ENCODE peak calls at places on chromosomes 13 and 19, in four cellular contexts. C, L, S and A are unnamed samples.

GRCh38 chr13:31912641-31913401 is 118.8 kb upstream of the FRY start:
- DNase-seq in C (no peak), L (no peak), S (no peak), A (no peak)

GRCh38 chr19:44582581-44583265 is 30.6 kb upstream of the IGSF23 start:
- DNase-seq in C (peak; percentile 41), L (no peak), S (no peak), A (peak; percentile 32)

GRCh38 chr13:73064991-73065390 is 6.2 kb downstream of the KLF5 start:
- DNase-seq in C (no peak), L (no peak), S (no peak), A (no peak)

GRCh38 chr19:28074773-28075172 is 1138.2 kb downstream of the UQCRFS1 start:
- DNase-seq in C (no peak), L (no peak), S (no peak), A (no peak)

GRCh38 chr19:2461751-2462634 is 5.2 kb upstream of the LMNB2 start:
- DNase-seq in C (peak; percentile 60), L (peak; percentile 83), S (peak; percentile 78), A (peak; percentile 62)

GRCh38 chr13:59368652-59369051 is 795.1 kb downstream of the DIAPH3 start:
- DNase-seq in C (no peak), L (no peak), S (no peak), A (no peak)

GRCh38 chr19:2149980-2150793 is 1.2 kb downstream of the AP3D1 start:
- DNase-seq in C (peak; percentile 64), L (no peak), S (no peak), A (no peak)

GRCh38 chr19:11693505-11694499 is 44.9 kb downstream of the ZNF823 start:
- DNase-seq in C (no peak), L (no peak), S (no peak), A (peak; percentile 28)

GRCh38 chr19:4986471-4986888 is 17.6 kb downstream of the KDM4B start:
- DNase-seq in C (no peak), L (no peak), S (no peak), A (no peak)

GRCh38 chr19:18157465-18158063 is 4.6 kb downstream of the PIK3R2 start:
- DNase-seq in C (peak; percentile 64), L (no peak), S (no peak), A (no peak)

GRCh38 chr19:37979547-37980082 is 72.6 kb downstream of the SIPA1L3 start:
- DNase-seq in C (no peak), L (no peak), S (no peak), A (no peak)

GRCh38 chr19:45577111-45577905 is 7.3 kb downstream of the OPA3 start:
- DNase-seq in C (peak; percentile 57), L (no peak), S (peak; percentile 65), A (no peak)

GRCh38 chr19:36686365-36687213 is 823 bp upstream of the ZNF567 start:
- DNase-seq in C (no peak), L (no peak), S (peak; percentile 39), A (no peak)

GRCh38 chr13:111283991-111284390 is 36.5 kb upstream of the TEX29 start:
- DNase-seq in C (peak; percentile 30), L (no peak), S (no peak), A (no peak)

GRCh38 chr19:58498316-58499020 is 13.3 kb downstream of the SLC27A5 start:
- DNase-seq in C (no peak), L (no peak), S (peak; percentile 48), A (no peak)

GRCh38 chr13:91714726-91715334 is 316.4 kb downstream of the GPC5 start:
- DNase-seq in C (peak; percentile 37), L (no peak), S (no peak), A (no peak)

GRCh38 chr13:48221301-48222190 is 11.5 kb upstream of the ITM2B start:
- DNase-seq in C (peak; percentile 55), L (no peak), S (no peak), A (no peak)

GRCh38 chr13:62194371-62194770 is 778.7 kb upstream of the PCDH20 start:
- DNase-seq in C (no peak), L (no peak), S (no peak), A (no peak)

GRCh38 chr13:30165791-30166190 is 141.6 kb downstream of the KATNAL1 start:
- DNase-seq in C (no peak), L (no peak), S (no peak), A (no peak)

GRCh38 chr13:45681101-45681500 is 21.0 kb upstream of the CBY2 start:
- DNase-seq in C (no peak), L (no peak), S (no peak), A (no peak)

GRCh38 chr13:44667950-44668349 is 91.8 kb upstream of the TSC22D1 start:
- DNase-seq in C (no peak), L (no peak), S (no peak), A (no peak)

GRCh38 chr13:110637747-110638146 is 22.4 kb downstream of the NAXD start:
- DNase-seq in C (no peak), L (no peak), S (no peak), A (no peak)

GRCh38 chr19:30535011-30535410 is 162.8 kb downstream of the ZNF536 start:
- DNase-seq in C (no peak), L (no peak), S (no peak), A (no peak)

GRCh38 chr13:41785402-41786142 is 175.3 kb downstream of the VWA8 start:
- DNase-seq in C (no peak), L (no peak), S (no peak), A (no peak)

GRCh38 chr13:113742000-113742441 is 17.0 kb upstream of the TMEM255B start:
- DNase-seq in C (no peak), L (peak; percentile 19), S (peak; percentile 52), A (peak; percentile 31)

GRCh38 chr13:110368408-110368807 is 61.3 kb downstream of the COL4A2 start:
- DNase-seq in C (no peak), L (no peak), S (no peak), A (no peak)

GRCh38 chr13:100633461-100633860 is 41.1 kb downstream of the TMTC4 start:
- DNase-seq in C (no peak), L (no peak), S (no peak), A (no peak)

GRCh38 chr13:113903912-113904311 is 40.0 kb upstream of the GAS6 start:
- DNase-seq in C (no peak), L (no peak), S (no peak), A (no peak)

GRCh38 chr13:112952759-112953541 is 16.1 kb upstream of the MCF2L start:
- DNase-seq in C (no peak), L (no peak), S (no peak), A (no peak)

GRCh38 chr19:49889687-49890348 is 6.9 kb downstream of the IL4I1 start:
- DNase-seq in C (peak; percentile 79), L (peak; percentile 78), S (peak; percentile 83), A (peak; percentile 91)

GRCh38 chr19:39411006-39411831 is 1.2 kb upstream of the PLEKHG2 start:
- DNase-seq in C (no peak), L (peak; percentile 26), S (no peak), A (peak; percentile 66)

GRCh38 chr13:50219743-50220142 is 204.5 kb downstream of the KCNRG start:
- DNase-seq in C (no peak), L (no peak), S (no peak), A (no peak)

GRCh38 chr13:113643593-113643992 is 14.4 kb downstream of the ATP4B start:
- DNase-seq in C (no peak), L (no peak), S (no peak), A (no peak)

GRCh38 chr19:45217193-45217956 is 27.8 kb downstream of the EXOC3L2 start:
- DNase-seq in C (no peak), L (no peak), S (no peak), A (no peak)

GRCh38 chr19:677601-678380 is 1.6 kb downstream of the FSTL3 start:
- DNase-seq in C (no peak), L (no peak), S (no peak), A (no peak)

GRCh38 chr19:5313307-5313706 is 27.3 kb downstream of the PTPRS start:
- DNase-seq in C (no peak), L (no peak), S (no peak), A (no peak)

GRCh38 chr19:23203841-23204344 is 46.3 kb downstream of the ZNF724 start:
- DNase-seq in C (peak; percentile 61), L (no peak), S (peak; percentile 45), A (no peak)